ENCODE peak calls at places on chromosome 17, in five cellular contexts. Q is mesenchymal stem cell, G is H9, V is H1, W is trophoblast cell. M is an unnamed sample.

GRCh38 chr17:33868899-33869298 is 386.2 kb upstream of the CCL2 start:
- DNase-seq in G (no peak), Q (no peak), V (no peak), W (no peak), M (no peak)

GRCh38 chr17:32755045-32755805 is 121.7 kb downstream of the MYO1D start:
- DNase-seq in W (peak), Q (peak), G (no peak), V (no peak), M (peak)

GRCh38 chr17:41071606-41072375 is 6.1 kb upstream of the KRTAP2-4 start:
- DNase-seq in W (no peak), V (no peak), G (no peak), Q (no peak), M (no peak)

GRCh38 chr17:8140058-8140412 is 12.2 kb downstream of the PER1 start:
- DNase-seq in V (no peak), G (peak), W (no peak), Q (no peak), M (no peak)

GRCh38 chr17:41322264-41322902 is 6.9 kb upstream of the KRTAP17-1 start:
- DNase-seq in G (no peak), Q (peak), W (peak), V (no peak), M (peak)

GRCh38 chr17:57419940-57420522 is 163.7 kb downstream of the MSI2 start:
- DNase-seq in V (no peak), Q (no peak), G (no peak), W (no peak), M (no peak)

GRCh38 chr17:56699186-56699895 is 105.8 kb downstream of the NOG start:
- DNase-seq in V (peak), G (peak), Q (peak), W (peak), M (peak)

GRCh38 chr17:79923974-79924638 is 84.9 kb upstream of the CBX4 start:
- DNase-seq in Q (peak), G (peak), V (peak), W (no peak), M (peak)

GRCh38 chr17:75059369-75060345 is 12.6 kb downstream of the KCTD2 start:
- DNase-seq in W (peak), Q (peak), G (no peak), V (no peak), M (no peak)

GRCh38 chr17:78130439-78131101 is at the start of gene TMC8:
- DNase-seq in Q (no peak), G (peak), V (no peak), W (no peak), M (no peak)

GRCh38 chr17:71111460-71111859 is 942.1 kb downstream of the KCNJ2 start:
- DNase-seq in W (no peak), G (no peak), V (no peak), Q (no peak), M (no peak)

GRCh38 chr17:64938925-64939474 is 19.7 kb upstream of the LRRC37A3 start:
- DNase-seq in Q (peak), G (peak), V (peak), W (peak), M (no peak)

GRCh38 chr17:17180141-17180603 is 26.0 kb downstream of the PLD6 start:
- DNase-seq in G (no peak), Q (no peak), W (no peak), V (no peak), M (no peak)

GRCh38 chr17:45645330-45645729 is 138.8 kb upstream of the CRHR1 start:
- DNase-seq in V (no peak), W (no peak), Q (no peak), G (no peak), M (no peak)

GRCh38 chr17:40063034-40063765 is 435 bp downstream of the THRA start:
- DNase-seq in W (no peak), V (peak), G (peak), Q (peak), M (no peak)

GRCh38 chr17:81241648-81242420 is 2.7 kb downstream of the NDUFAF8 start:
- DNase-seq in G (peak), Q (peak), V (peak), W (peak), M (peak)

GRCh38 chr17:40472733-40473452 is 28.5 kb downstream of the TNS4 start:
- DNase-seq in Q (no peak), W (peak), V (no peak), G (no peak), M (no peak)

GRCh38 chr17:72369366-72369765 is 248.5 kb downstream of the SOX9 start:
- DNase-seq in V (no peak), G (no peak), W (no peak), Q (no peak), M (no peak)

GRCh38 chr17:74987909-74988711 is 678 bp downstream of the CDR2L start:
- DNase-seq in G (peak), V (peak), W (peak), Q (peak), M (peak)

GRCh38 chr17:80187493-80187892 is 17.7 kb downstream of the CARD14 start:
- DNase-seq in Q (no peak), W (peak), G (no peak), V (no peak), M (no peak)

GRCh38 chr17:64626827-64627226 is 35.3 kb downstream of the SMURF2 start:
- DNase-seq in W (no peak), Q (no peak), V (no peak), G (no peak), M (no peak)

GRCh38 chr17:10875984-10876555 is 38.2 kb upstream of the PIRT start:
- DNase-seq in W (peak), V (peak), G (peak), Q (peak), M (peak)

GRCh38 chr17:8080208-8080798 is 7.2 kb downstream of the ALOX12B start:
- DNase-seq in G (no peak), W (no peak), Q (no peak), V (no peak), M (no peak)

GRCh38 chr17:76540381-76541300 is 797 bp downstream of the PRCD start:
- DNase-seq in Q (peak), V (peak), W (peak), G (peak), M (peak)

GRCh38 chr17:57135748-57136342 is 50.8 kb downstream of the AKAP1 start:
- DNase-seq in V (no peak), W (no peak), Q (no peak), G (no peak), M (no peak)

DNA sequence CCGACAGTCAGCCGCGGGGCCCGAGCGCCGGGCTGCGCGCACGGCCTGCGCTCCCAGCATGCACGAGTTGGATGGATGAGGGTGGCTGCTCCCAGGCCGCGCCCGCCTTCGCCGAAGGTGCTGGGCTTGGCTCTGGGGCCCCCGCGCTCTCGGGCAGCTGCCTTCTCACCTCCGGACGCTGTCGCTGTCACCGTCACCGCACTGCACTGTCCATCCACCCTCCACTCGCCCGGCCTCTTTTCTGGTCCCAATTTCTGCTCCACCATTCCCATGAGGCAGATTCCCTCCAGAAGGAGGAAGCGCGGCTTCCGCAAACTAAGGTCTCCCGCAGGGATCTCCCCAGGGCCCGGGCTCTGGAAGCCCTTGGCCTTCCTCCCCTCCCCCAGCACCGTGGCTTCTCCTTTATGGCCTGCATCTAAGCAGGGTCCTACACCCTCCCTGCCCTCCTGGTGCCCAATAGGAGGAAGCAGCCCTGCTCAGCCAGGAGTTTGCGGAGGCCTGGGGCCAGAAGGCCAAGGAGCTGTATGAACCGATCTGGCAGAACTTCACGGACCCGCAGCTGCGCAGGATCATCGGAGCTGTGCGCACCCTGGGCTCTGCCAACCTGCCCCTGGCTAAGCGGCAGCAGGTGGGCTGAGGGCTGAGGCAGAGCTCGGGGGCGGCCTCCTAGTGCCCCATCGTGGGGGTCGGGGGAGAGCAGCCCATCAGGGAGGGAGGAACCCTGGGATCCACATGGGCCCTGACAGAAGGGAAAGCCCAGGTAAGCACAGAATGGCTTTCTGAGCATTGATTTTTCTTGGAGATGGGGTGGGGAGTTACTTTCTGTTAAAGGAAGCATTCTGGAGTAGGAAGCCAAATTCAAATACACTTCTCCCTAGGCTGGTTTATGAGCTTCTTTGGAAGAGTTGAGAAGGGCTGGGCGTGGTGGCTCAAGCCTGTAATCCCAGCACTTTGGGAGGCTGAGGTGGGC is 895 bp downstream of the ACE start:
- DNase-seq in Q (peak), V (no peak), G (peak), W (peak), M (no peak)
- H2AFZ ChIP-seq in Q (no peak), V (peak), G (no peak), W (peak), M (peak)

GRCh38 chr17:37280841-37281240 is 94.9 kb upstream of the C17orf78 start:
- DNase-seq in V (no peak), W (no peak), Q (no peak), G (no peak), M (no peak)

GRCh38 chr17:37284198-37284597 is 91.6 kb upstream of the C17orf78 start:
- DNase-seq in G (no peak), W (no peak), V (no peak), Q (no peak), M (no peak)

GRCh38 chr17:37291351-37291750 is 84.4 kb upstream of the C17orf78 start:
- DNase-seq in V (no peak), W (no peak), Q (no peak), G (no peak), M (no peak)

GRCh38 chr17:37283414-37283961 is 92.3 kb upstream of the C17orf78 start:
- DNase-seq in G (no peak), V (no peak), W (no peak), Q (no peak), M (no peak)

DNA sequence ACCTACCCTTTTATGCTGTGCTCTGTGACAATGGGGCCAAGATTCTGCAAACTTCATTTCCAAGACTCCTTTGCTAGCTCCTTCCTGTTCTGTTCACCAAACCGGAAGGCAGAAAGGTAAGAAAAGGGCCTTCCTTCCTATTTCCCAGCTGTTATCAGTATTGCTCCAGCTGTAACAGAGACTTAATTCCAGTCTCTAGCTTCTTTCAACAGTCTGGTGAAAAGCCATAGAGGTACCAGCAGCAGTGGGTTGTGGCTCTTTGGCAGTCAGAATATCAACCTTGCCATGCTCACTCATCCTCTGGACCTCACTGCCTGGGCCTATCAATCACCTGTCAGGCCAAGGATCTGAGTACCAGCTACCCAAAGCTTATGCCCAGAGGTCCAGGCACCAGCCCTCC is 89.4 kb upstream of the C17orf78 start:
- DNase-seq in W (peak), Q (no peak), V (no peak), G (no peak), M (no peak)
- H2BK12ac ChIP-seq in W (no peak), Q (no peak), V (no peak), G (no peak), M (no peak)

GRCh38 chr17:5419356-5419958 is at the start of gene NUP88:
- DNase-seq in Q (peak), G (peak), W (peak), V (peak), M (peak)

GRCh38 chr17:5422505-5422904 is 2.5 kb downstream of the RPAIN start:
- DNase-seq in G (no peak), Q (peak), V (no peak), W (no peak), M (no peak)

GRCh38 chr17:5416886-5417285 is 2.6 kb downstream of the NUP88 start:
- DNase-seq in V (no peak), Q (no peak), W (no peak), G (no peak), M (no peak)

GRCh38 chr17:5419959-5420653 is at the start of gene RPAIN:
- DNase-seq in V (peak), Q (no peak), G (peak), W (peak), M (no peak)

DNA sequence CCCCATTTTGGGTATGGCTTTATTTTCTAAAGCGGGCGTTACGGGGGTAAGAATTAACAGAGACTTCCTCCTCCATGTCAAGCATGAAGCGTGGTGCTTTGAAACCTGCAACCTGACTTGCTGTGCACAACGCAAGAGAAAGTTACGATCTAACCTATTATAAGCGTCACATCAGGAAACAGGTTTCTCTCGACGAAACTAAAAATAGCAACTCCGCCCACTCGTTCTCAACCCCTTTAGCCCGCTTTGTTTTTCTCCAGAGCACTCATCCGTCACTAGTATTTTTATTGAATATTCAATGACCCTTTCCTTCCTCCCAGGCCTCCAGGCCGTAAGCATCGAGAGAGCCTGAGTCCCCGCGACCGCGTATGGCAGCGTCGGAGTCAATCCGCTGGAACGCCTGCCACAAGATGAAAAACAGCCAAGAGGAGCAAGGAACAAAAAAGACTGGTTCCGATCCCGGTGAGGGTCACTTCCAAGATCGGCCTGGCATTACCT is 555 bp downstream of the NUP88 start:
- DNase-seq in W (peak), Q (peak), G (no peak), V (no peak), M (peak)
- H2AFZ ChIP-seq in W (peak), Q (peak), G (no peak), V (no peak), M (peak)

GRCh38 chr17:428414-428813 is 75.8 kb upstream of the RPH3AL start:
- DNase-seq in W (no peak), V (no peak), G (no peak), Q (no peak), M (no peak)
- H2BK12ac ChIP-seq in W (no peak), V (peak), G (no peak), Q (no peak), M (no peak)